ENCODE peak calls at places on chromosomes 7 and 10, in seven cellular contexts. F, K, R, T, W, I and N are unnamed samples.

GRCh38 chr10:75460059-75460458 is 28.6 kb downstream of the LRMDA start:
- DNase-seq in I (no peak), R (no peak), K (no peak), F (no peak), T (no peak), W (no peak), N (no peak)

GRCh38 chr10:48439031-48439430 is 132.6 kb downstream of the MAPK8 start:
- DNase-seq in R (peak), W (no peak), I (no peak), F (no peak), T (no peak), K (no peak), N (no peak)

GRCh38 chr10:133236411-133237240 is 1.0 kb upstream of the VENTX start:
- DNase-seq in R (no peak), W (no peak), K (peak), F (no peak), T (no peak), I (no peak), N (no peak)

GRCh38 chr10:26448706-26449435 is 10.7 kb downstream of the APBB1IP start:
- DNase-seq in K (no peak), F (no peak), W (no peak), T (no peak), I (no peak), R (no peak), N (no peak)

GRCh38 chr7:35356495-35356894 is 102.6 kb upstream of the TBX20 start:
- DNase-seq in I (no peak), T (no peak), W (no peak), R (no peak), K (peak), F (no peak), N (no peak)

GRCh38 chr7:32204361-32205018 is 134.3 kb upstream of the PDE1C start:
- DNase-seq in W (peak), R (peak), T (no peak), K (peak), F (peak), I (peak), N (peak)

GRCh38 chr7:138097064-138097741 is 20.9 kb downstream of the AKR1D1 start:
- DNase-seq in F (peak), W (peak), R (no peak), T (no peak), I (no peak), K (no peak), N (no peak)

GRCh38 chr10:2895616-2896196 is 171.6 kb upstream of the PFKP start:
- DNase-seq in T (no peak), F (no peak), W (no peak), R (no peak), I (no peak), K (no peak), N (no peak)

GRCh38 chr10:35961501-35961900 is 319.4 kb upstream of the FZD8 start:
- DNase-seq in F (no peak), R (no peak), I (no peak), T (no peak), W (no peak), K (no peak), N (no peak)

GRCh38 chr7:66974986-66975590 is 20.3 kb downstream of the SBDS start:
- DNase-seq in W (no peak), F (no peak), K (no peak), R (no peak), T (no peak), I (peak), N (no peak)

GRCh38 chr10:5508786-5509185 is 9.4 kb upstream of the CALML5 start:
- DNase-seq in I (peak), K (no peak), T (no peak), W (no peak), R (no peak), F (no peak), N (no peak)

GRCh38 chr10:76119515-76119914 is 688.1 kb downstream of the LRMDA start:
- DNase-seq in I (no peak), K (no peak), F (no peak), T (no peak), R (no peak), W (no peak), N (no peak)

GRCh38 chr7:15158141-15158810 is 255.7 kb upstream of the DGKB start:
- DNase-seq in W (no peak), T (no peak), F (no peak), I (no peak), R (no peak), K (no peak), N (no peak)

GRCh38 chr7:47511698-47512370 is 70.1 kb downstream of the TNS3 start:
- DNase-seq in T (no peak), I (no peak), W (no peak), R (no peak), K (no peak), F (no peak), N (no peak)

GRCh38 chr7:155699180-155699579 is 54.7 kb downstream of the RBM33 start:
- DNase-seq in K (no peak), T (no peak), F (no peak), R (no peak), I (no peak), W (no peak), N (no peak)

GRCh38 chr10:8066797-8067196 is 12.3 kb downstream of the GATA3 start:
- DNase-seq in I (no peak), T (no peak), F (no peak), K (no peak), W (no peak), R (no peak), N (no peak)

GRCh38 chr10:8063935-8064334 is 9.4 kb downstream of the GATA3 start:
- DNase-seq in R (no peak), K (no peak), W (no peak), T (no peak), I (no peak), F (no peak), N (no peak)

GRCh38 chr10:8065651-8066050 is 11.2 kb downstream of the GATA3 start:
- DNase-seq in K (no peak), I (no peak), R (no peak), W (no peak), F (no peak), T (no peak), N (no peak)

GRCh38 chr10:8064436-8064835 is 9.9 kb downstream of the GATA3 start:
- DNase-seq in F (no peak), K (no peak), R (no peak), I (no peak), T (no peak), W (no peak), N (no peak)

GRCh38 chr10:8066146-8066545 is 11.7 kb downstream of the GATA3 start:
- DNase-seq in W (no peak), T (no peak), R (no peak), K (no peak), F (no peak), I (no peak), N (no peak)
- H3K27ac ChIP-seq in W (peak), T (no peak), R (no peak), K (no peak), F (no peak), I (no peak), N (no peak)

GRCh38 chr7:16759840-16760239 is 6.3 kb downstream of the TSPAN13 start:
- DNase-seq in W (no peak), K (no peak), F (no peak), I (no peak), T (no peak), R (no peak), N (no peak)
- H3K27ac ChIP-seq in W (no peak), K (no peak), F (no peak), I (no peak), T (no peak), R (no peak), N (no peak)

GRCh38 chr7:6386779-6387178 is 61.0 kb downstream of the DAGLB start:
- DNase-seq in K (no peak), F (no peak), W (no peak), T (no peak), R (no peak), I (no peak), N (no peak)
- H3K27ac ChIP-seq in K (no peak), F (peak), W (no peak), T (peak), R (peak), I (no peak), N (no peak)

GRCh38 chr7:100432053-100432452 is 2.4 kb downstream of the MEPCE start:
- DNase-seq in F (no peak), R (no peak), I (no peak), T (no peak), K (no peak), W (no peak), N (no peak)

GRCh38 chr7:100428967-100429636 is 529 bp upstream of the MEPCE start:
- DNase-seq in K (peak), W (peak), I (peak), T (peak), R (peak), F (peak), N (peak)

GRCh38 chr7:100429637-100430449 is at the start of gene MEPCE:
- DNase-seq in T (peak), I (peak), K (peak), W (peak), F (peak), R (peak), N (peak)

GRCh38 chr7:100431286-100431735 is 1.7 kb downstream of the MEPCE start:
- DNase-seq in R (no peak), F (peak), K (peak), W (no peak), I (peak), T (no peak), N (no peak)

GRCh38 chr7:100430450-100431285 is 1.0 kb downstream of the MEPCE start:
- DNase-seq in I (peak), K (peak), F (peak), R (no peak), W (peak), T (no peak), N (no peak)
- H3K27ac ChIP-seq in I (peak), K (peak), F (peak), R (peak), W (peak), T (peak), N (peak)

GRCh38 chr10:11532329-11532728 is 79.1 kb downstream of the USP6NL start:
- DNase-seq in F (no peak), W (no peak), T (no peak), K (no peak), I (no peak), R (no peak), N (no peak)

GRCh38 chr10:11538834-11539190 is 72.6 kb downstream of the USP6NL start:
- DNase-seq in T (no peak), I (no peak), W (no peak), R (no peak), K (no peak), F (no peak), N (no peak)

GRCh38 chr10:11536256-11536655 is 75.2 kb downstream of the USP6NL start:
- DNase-seq in T (no peak), I (no peak), F (no peak), W (no peak), R (no peak), K (no peak), N (no peak)

GRCh38 chr10:11533328-11533781 is 78.1 kb downstream of the USP6NL start:
- DNase-seq in I (no peak), K (no peak), F (no peak), R (no peak), T (no peak), W (no peak), N (no peak)

DNA sequence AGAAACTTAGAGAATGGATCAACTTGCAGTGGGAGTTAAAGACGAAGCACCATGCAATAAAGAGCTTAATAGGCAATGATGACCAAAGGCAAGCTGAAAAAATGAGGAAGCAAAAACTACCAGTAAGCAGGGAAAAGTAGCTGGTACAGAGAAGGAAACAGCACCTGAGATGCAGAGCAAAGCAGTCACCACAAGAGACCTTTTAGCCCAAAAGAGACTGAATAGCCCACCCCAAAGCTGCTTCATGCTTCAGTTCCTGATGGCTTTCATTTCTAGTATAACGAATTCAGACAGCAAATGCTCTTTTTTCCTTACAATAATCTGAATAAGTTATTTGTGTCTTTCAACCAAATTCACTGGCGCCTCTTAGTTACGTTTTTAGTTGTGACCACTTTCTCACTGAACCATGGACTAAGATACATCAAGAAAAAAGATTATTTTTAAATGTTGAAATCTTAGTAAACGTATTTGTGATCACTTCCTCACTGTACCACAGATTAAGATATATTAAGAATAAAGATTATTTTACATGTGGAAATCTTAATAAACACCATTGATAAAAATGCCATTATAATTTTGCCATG is 76.0 kb downstream of the USP6NL start:
- DNase-seq in W (no peak), K (no peak), F (no peak), I (no peak), T (no peak), R (no peak), N (no peak)
- H3K27ac ChIP-seq in W (no peak), K (no peak), F (no peak), I (no peak), T (no peak), R (no peak), N (no peak)

GRCh38 chr10:72002354-72003295 is 38.4 kb downstream of the CHST3 start:
- DNase-seq in K (no peak), R (no peak), F (no peak), W (no peak), T (no peak), I (no peak), N (no peak)
- H3K27ac ChIP-seq in K (no peak), R (no peak), F (no peak), W (no peak), T (no peak), I (peak), N (peak)

DNA sequence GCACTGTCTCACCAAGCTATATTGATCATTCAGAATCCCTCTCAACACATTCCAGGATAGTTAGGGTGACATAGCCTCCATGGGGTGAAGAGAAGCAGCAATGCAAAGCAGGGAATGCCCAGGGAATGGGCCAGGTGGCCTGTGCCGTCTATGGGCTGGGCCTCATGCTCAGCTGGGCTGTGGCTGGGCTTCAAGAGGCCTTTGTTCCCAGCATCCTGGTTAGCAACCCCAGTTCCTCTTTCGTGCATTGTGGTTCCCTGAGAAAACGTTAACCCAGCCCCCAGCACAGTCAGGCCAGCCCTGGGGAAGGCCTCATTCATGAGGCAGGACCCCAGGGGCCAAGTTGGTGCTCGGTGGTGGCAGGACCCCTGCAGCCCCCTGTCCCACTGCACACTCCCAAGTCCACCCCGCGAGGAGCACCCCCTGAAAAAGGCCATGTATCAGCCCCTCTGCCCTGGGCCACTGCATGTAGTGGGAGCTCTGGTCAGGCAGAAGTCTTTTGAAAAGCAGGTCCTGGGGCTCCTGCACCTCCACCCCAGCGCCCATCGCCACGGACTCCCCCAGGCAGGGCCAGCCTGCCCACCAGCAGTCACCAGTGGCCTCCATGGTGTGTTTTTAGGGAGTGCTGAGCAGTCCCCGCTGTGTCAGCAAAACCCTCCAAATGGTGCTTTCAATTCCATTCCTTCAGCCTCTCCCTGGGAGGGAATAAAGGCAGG is 25.4 kb downstream of the VSIR start:
- DNase-seq in I (no peak), R (no peak), W (no peak), F (no peak), K (peak), T (no peak), N (no peak)
- H3K27ac ChIP-seq in I (peak), R (no peak), W (no peak), F (peak), K (peak), T (peak), N (peak)

GRCh38 chr7:42792841-42793240 is 119.0 kb downstream of the C7orf25 start:
- DNase-seq in T (no peak), W (no peak), R (no peak), I (no peak), K (no peak), F (no peak), N (no peak)
- H3K27ac ChIP-seq in T (no peak), W (no peak), R (no peak), I (no peak), K (no peak), F (no peak), N (no peak)